ENCODE peak calls at places on chromosomes 1 and 21, in nine cellular contexts. N, J, T, C, S, F, M, V and G are unnamed samples.

GRCh38 chr1:30034627-30035521 is 688.5 kb downstream of the MATN1 start:
- DNase-seq in N (no peak), J (no peak), T (no peak), C (no peak), S (no peak), F (no peak), M (no peak), V (no peak), G (no peak)

GRCh38 chr1:172378109-172378755 is 42.3 kb upstream of the C1orf105 start:
- DNase-seq in N (no peak), J (no peak), T (no peak), C (no peak), S (no peak), F (no peak), M (no peak), V (no peak), G (no peak)

GRCh38 chr1:198794498-198794897 is 155.7 kb downstream of the PTPRC start:
- DNase-seq in N (no peak), J (peak; percentile 24), T (peak; percentile 68), C (no peak), S (no peak), F (no peak), M (no peak), V (no peak), G (no peak)

GRCh38 chr1:12276225-12276624 is 46.4 kb downstream of the VPS13D start:
- DNase-seq in N (peak; percentile 38), J (no peak), T (peak; percentile 61), C (no peak), S (no peak), F (no peak), M (no peak), V (peak; percentile 3), G (peak; percentile 10)

GRCh38 chr1:92778371-92778770 is 6.5 kb downstream of the EVI5 start:
- DNase-seq in N (no peak), J (no peak), T (no peak), C (no peak), S (no peak), F (no peak), M (no peak), V (no peak), G (no peak)

GRCh38 chr1:188988589-188988988 is 1489.1 kb downstream of the BRINP3 start:
- DNase-seq in N (peak; percentile 2), J (no peak), T (no peak), C (no peak), S (no peak), F (no peak), M (no peak), V (no peak), G (no peak)

GRCh38 chr1:211345719-211346118 is 19.1 kb downstream of the TRAF5 start:
- DNase-seq in N (no peak), J (no peak), T (no peak), C (no peak), S (no peak), F (no peak), M (no peak), V (no peak), G (no peak)

GRCh38 chr1:202807367-202807925 is 775 bp downstream of the KDM5B start:
- DNase-seq in N (peak; percentile 89), J (no peak), T (peak; percentile 43), C (peak; percentile 67), S (peak; percentile 27), F (peak; percentile 54), M (peak; percentile 35), V (peak; percentile 78), G (no peak)

GRCh38 chr1:226980565-226981385 is 40.7 kb downstream of the COQ8A start:
- DNase-seq in N (no peak), J (no peak), T (no peak), C (no peak), S (no peak), F (no peak), M (no peak), V (no peak), G (no peak)

GRCh38 chr1:109925159-109925990 is 14.7 kb downstream of the CSF1 start:
- DNase-seq in N (no peak), J (no peak), T (no peak), C (no peak), S (no peak), F (no peak), M (no peak), V (no peak), G (no peak)

GRCh38 chr1:16139473-16139962 is 16.4 kb downstream of the EPHA2 start:
- DNase-seq in N (no peak), J (no peak), T (peak; percentile 68), C (no peak), S (no peak), F (no peak), M (no peak), V (peak; percentile 39), G (no peak)

GRCh38 chr1:28553229-28553930 is 495 bp downstream of the TRNAU1AP start:
- DNase-seq in N (peak; percentile 38), J (peak; percentile 20), T (peak; percentile 65), C (peak; percentile 64), S (no peak), F (no peak), M (no peak), V (peak; percentile 62), G (no peak)

GRCh38 chr1:184635347-184636155 is 119.1 kb downstream of the EDEM3 start:
- DNase-seq in N (no peak), J (no peak), T (peak; percentile 42), C (no peak), S (no peak), F (no peak), M (no peak), V (no peak), G (no peak)

GRCh38 chr1:18597159-18598042 is 33.2 kb upstream of the PAX7 start:
- DNase-seq in N (peak; percentile 41), J (peak; percentile 12), T (peak; percentile 51), C (no peak), S (peak; percentile 51), F (peak; percentile 78), M (peak; percentile 47), V (peak; percentile 54), G (no peak)

GRCh38 chr1:15028117-15028516 is 125.4 kb upstream of the TMEM51 start:
- DNase-seq in N (no peak), J (peak; percentile 83), T (peak; percentile 82), C (peak; percentile 67), S (no peak), F (no peak), M (no peak), V (no peak), G (peak; percentile 91)

GRCh38 chr21:17673261-17674020 is 60.7 kb upstream of the BTG3 start:
- DNase-seq in N (no peak), J (peak; percentile 7), T (peak; percentile 81), C (no peak), S (no peak), F (no peak), M (no peak), V (no peak), G (no peak)

GRCh38 chr1:27539901-27540861 is 50.2 kb upstream of the WASF2 start:
- DNase-seq in N (peak; percentile 90), J (peak; percentile 77), T (peak; percentile 96), C (no peak), S (no peak), F (no peak), M (no peak), V (no peak), G (peak; percentile 48)

GRCh38 chr21:33560965-33561364 is 18.1 kb downstream of the SON start:
- DNase-seq in N (no peak), J (no peak), T (no peak), C (no peak), S (no peak), F (no peak), M (no peak), V (no peak), G (no peak)

GRCh38 chr1:159177273-159177907 is 6.0 kb downstream of the CADM3 start:
- DNase-seq in N (peak; percentile 40), J (peak; percentile 17), T (peak; percentile 89), C (no peak), S (no peak), F (peak; percentile 33), M (no peak), V (peak; percentile 76), G (no peak)

GRCh38 chr21:36663033-36663855 is 35.7 kb upstream of the SIM2 start:
- DNase-seq in N (no peak), J (no peak), T (peak; percentile 71), C (no peak), S (no peak), F (no peak), M (no peak), V (no peak), G (no peak)